ENCODE peak calls at places on chromosomes 11 and 22, in nine cellular contexts. V is stimulated activated naive CD8-positive, alpha-beta T cell treated with anti-CD3 and anti-CD28 coated beads, Interleukin-15, Interleukin-2, amounts not matched to agents 100 U/mL and 50 U/mL, for 24 hours; X is GM13977; E is RWPE1; Z is DMS153; A is esophagus squamous epithelium; O is activated CD4-positive, alpha-beta T cell treated with anti-CD3 and anti-CD28 coated beads for 48 hours; Q is T47D; U is ecto neural progenitor cell. N is an unnamed sample.

GRCh38 chr11:65903068-65903481 is 2.9 kb upstream of the FOSL1 start:
- DNase-seq in X (no peak), O (no peak), Q (no peak), A (no peak), Z (no peak), U (no peak), V (no peak), E (peak), N (no peak)

GRCh38 chr11:65103476-65103875 is 7.5 kb downstream of the VPS51 start:
- DNase-seq in Q (no peak), Z (no peak), O (no peak), A (no peak), E (no peak), V (no peak), X (no peak), U (no peak), N (no peak)

GRCh38 chr22:29003975-29004646 is 57.5 kb downstream of the C22orf31 start:
- DNase-seq in E (no peak), U (no peak), X (no peak), A (no peak), Z (peak), V (no peak), O (no peak), Q (peak), N (no peak)

GRCh38 chr22:32271389-32271788 is 16.2 kb upstream of the SLC5A4 start:
- DNase-seq in V (no peak), E (no peak), O (no peak), Z (no peak), A (no peak), U (no peak), X (no peak), Q (no peak), N (no peak)

GRCh38 chr22:37569009-37569920 is 9.0 kb downstream of the CDC42EP1 start:
- DNase-seq in E (no peak), Q (no peak), O (no peak), X (no peak), U (no peak), Z (no peak), A (no peak), V (no peak), N (no peak)

GRCh38 chr11:11973361-11973800 is 35.0 kb downstream of the DKK3 start:
- DNase-seq in Q (no peak), O (no peak), Z (no peak), A (no peak), E (no peak), X (peak), U (peak), V (no peak), N (no peak)

GRCh38 chr11:11552688-11553087 is 69.1 kb downstream of the GALNT18 start:
- DNase-seq in A (no peak), U (no peak), O (no peak), E (peak), X (no peak), V (no peak), Z (no peak), Q (no peak), N (no peak)

GRCh38 chr11:122803306-122803705 is 35.0 kb upstream of the CRTAM start:
- DNase-seq in A (no peak), V (no peak), O (no peak), E (peak), U (no peak), Z (no peak), X (no peak), Q (no peak), N (no peak)

GRCh38 chr11:9280655-9281301 is 15.6 kb upstream of the DENND5A start:
- DNase-seq in E (no peak), X (peak), Z (peak), V (peak), O (peak), U (no peak), Q (peak), A (no peak), N (peak)

GRCh38 chr22:28801845-28802594 is 1.7 kb upstream of the XBP1 start:
- DNase-seq in Q (peak), Z (no peak), X (peak), E (no peak), V (peak), A (no peak), U (no peak), O (no peak), N (no peak)

GRCh38 chr11:65382804-65383368 is 440 bp upstream of the SLC25A45 start:
- DNase-seq in X (no peak), Q (peak), Z (peak), U (no peak), A (no peak), E (peak), V (peak), O (no peak), N (no peak)

GRCh38 chr22:43057641-43058040 is 31.6 kb downstream of the TTLL1 start:
- DNase-seq in Q (no peak), V (no peak), A (no peak), O (no peak), E (no peak), Z (no peak), X (no peak), U (no peak), N (no peak)

GRCh38 chr11:35619754-35620640 is 1.7 kb downstream of the FJX1 start:
- DNase-seq in Q (peak), Z (no peak), O (peak), E (peak), U (peak), A (no peak), X (peak), V (peak), N (no peak)

N was measured in stimulated activated CD8-positive, alpha-beta memory T cell treated with anti-CD3 and anti-CD28 coated beads, Interleukin-12 subunit alpha, Interleukin-12 subunit beta, amount 100 ng/mL, for 1 hour.